ENCODE peak calls at places on chromosomes 16 and 17, in seven cellular contexts. Z is ovary, S is cardiac muscle cell, M is Calu3, W is A673, Y is psoas muscle, Q is body of pancreas. U is an unnamed sample.

GRCh38 chr17:79835953-79836951 is 3.0 kb downstream of the CBX4 start:
- DNase-seq in Z (no peak), S (peak), M (no peak), W (peak), Y (peak), Q (peak), U (no peak)

GRCh38 chr17:70099884-70100283 is 24.9 kb downstream of the KCNJ16 start:
- DNase-seq in Z (no peak), S (no peak), M (no peak), W (no peak), Y (no peak), Q (no peak), U (no peak)

GRCh38 chr17:75767881-75768280 is 2.9 kb upstream of the GALK1 start:
- DNase-seq in Z (peak), S (no peak), M (no peak), W (no peak), Y (no peak), Q (no peak), U (no peak)

GRCh38 chr17:45368661-45369060 is 51.8 kb upstream of the MAP3K14 start:
- DNase-seq in Z (no peak), S (no peak), M (no peak), W (no peak), Y (no peak), Q (no peak), U (no peak)

GRCh38 chr16:51931596-51931995 is 615.3 kb downstream of the TOX3 start:
- DNase-seq in Z (no peak), S (no peak), M (no peak), W (no peak), Y (no peak), Q (no peak), U (no peak)

GRCh38 chr16:2751577-2752034 is 832 bp upstream of the SRRM2 start:
- DNase-seq in Z (peak), S (no peak), M (no peak), W (no peak), Y (no peak), Q (no peak), U (no peak)

GRCh38 chr16:19948186-19949104 is 63.8 kb upstream of the GPRC5B start:
- DNase-seq in Z (no peak), S (no peak), M (no peak), W (no peak), Y (no peak), Q (no peak), U (no peak)

GRCh38 chr16:47013910-47014309 is 40.4 kb upstream of the DNAJA2 start:
- DNase-seq in Z (no peak), S (no peak), M (no peak), W (no peak), Y (no peak), Q (no peak), U (no peak)

GRCh38 chr16:12097523-12098428 is 121.2 kb downstream of the SNX29 start:
- DNase-seq in Z (peak), S (no peak), M (no peak), W (no peak), Y (no peak), Q (no peak), U (no peak)

GRCh38 chr16:74931445-74931844 is 53.5 kb downstream of the WDR59 start:
- DNase-seq in Z (no peak), S (no peak), M (no peak), W (no peak), Y (no peak), Q (no peak), U (no peak)

GRCh38 chr16:88957887-88958577 is 19.0 kb downstream of the CBFA2T3 start:
- DNase-seq in Z (no peak), S (no peak), M (no peak), W (no peak), Y (peak), Q (no peak), U (no peak)

GRCh38 chr16:66924527-66925321 is 611 bp downstream of the RRAD start:
- DNase-seq in Z (peak), S (peak), M (peak), W (no peak), Y (peak), Q (peak), U (no peak)

GRCh38 chr17:69810326-69811035 is 264.5 kb upstream of the KCNJ16 start:
- DNase-seq in Z (no peak), S (no peak), M (no peak), W (no peak), Y (no peak), Q (no peak), U (no peak)

GRCh38 chr17:65583921-65584603 is 22.6 kb upstream of the AXIN2 start:
- DNase-seq in Z (no peak), S (no peak), M (no peak), W (no peak), Y (no peak), Q (peak), U (no peak)

GRCh38 chr17:51435641-51436091 is 175.3 kb downstream of the UTP18 start:
- DNase-seq in Z (no peak), S (peak), M (peak), W (peak), Y (peak), Q (peak), U (no peak)

GRCh38 chr16:67000384-67001158 is 12.2 kb downstream of the CES4A start:
- DNase-seq in Z (peak), S (peak), M (no peak), W (no peak), Y (peak), Q (peak), U (peak)

GRCh38 chr16:86991679-86992078 is 325.5 kb downstream of the C16orf95 start:
- DNase-seq in Z (no peak), S (no peak), M (no peak), W (no peak), Y (no peak), Q (no peak), U (no peak)

GRCh38 chr16:78537511-78537910 is 438.1 kb downstream of the WWOX start:
- DNase-seq in Z (no peak), S (no peak), M (no peak), W (no peak), Y (no peak), Q (no peak), U (no peak)

GRCh38 chr17:78343433-78344201 is 16.3 kb downstream of the SOCS3 start:
- DNase-seq in Z (peak), S (no peak), M (peak), W (no peak), Y (no peak), Q (no peak), U (peak)

GRCh38 chr17:30519707-30520106 is 42.5 kb downstream of the GOSR1 start:
- DNase-seq in Z (no peak), S (no peak), M (no peak), W (peak), Y (no peak), Q (no peak), U (no peak)

GRCh38 chr16:27928542-27928941 is 135.0 kb downstream of the GSG1L start:
- DNase-seq in Z (no peak), S (no peak), M (no peak), W (no peak), Y (no peak), Q (no peak), U (no peak)

GRCh38 chr16:47848481-47849109 is 307.2 kb downstream of the ABCC12 start:
- DNase-seq in Z (no peak), S (no peak), M (no peak), W (no peak), Y (no peak), Q (no peak), U (no peak)

GRCh38 chr17:40122944-40123810 is 1.4 kb downstream of the MSL1 start:
- DNase-seq in Z (peak), S (peak), M (peak), W (peak), Y (no peak), Q (peak), U (peak)

GRCh38 chr16:10552998-10553491 is 27.4 kb downstream of the EMP2 start:
- DNase-seq in Z (no peak), S (peak), M (no peak), W (no peak), Y (peak), Q (no peak), U (peak)

GRCh38 chr16:67150833-67151396 is at the start of gene B3GNT9:
- DNase-seq in Z (peak), S (peak), M (peak), W (peak), Y (peak), Q (peak), U (no peak)

GRCh38 chr16:57271063-57271345 is 13.5 kb downstream of the PLLP start:
- DNase-seq in Z (no peak), S (no peak), M (no peak), W (no peak), Y (no peak), Q (no peak), U (no peak)

GRCh38 chr17:32020943-32021617 is 13.9 kb downstream of the LRRC37B start:
- DNase-seq in Z (no peak), S (no peak), M (no peak), W (no peak), Y (no peak), Q (no peak), U (no peak)

GRCh38 chr17:81635431-81635830 is 1.5 kb downstream of the NPLOC4 start:
- DNase-seq in Z (no peak), S (no peak), M (peak), W (no peak), Y (no peak), Q (no peak), U (no peak)

GRCh38 chr17:82752371-82753200 is 721 bp downstream of the TBCD start:
- DNase-seq in Z (peak), S (peak), M (peak), W (peak), Y (peak), Q (peak), U (no peak)

GRCh38 chr16:3999890-4000325 is 116.3 kb downstream of the ADCY9 start:
- DNase-seq in Z (no peak), S (no peak), M (no peak), W (no peak), Y (no peak), Q (no peak), U (no peak)

GRCh38 chr16:50861926-50862325 is 120.0 kb downstream of the CYLD start:
- DNase-seq in Z (no peak), S (no peak), M (peak), W (peak), Y (no peak), Q (no peak), U (no peak)

GRCh38 chr17:73192219-73192893 is 499 bp upstream of the COG1 start:
- DNase-seq in Z (peak), S (peak), M (peak), W (peak), Y (peak), Q (peak), U (peak)

GRCh38 chr17:73187203-73187769 is 5.6 kb upstream of the COG1 start:
- DNase-seq in Z (no peak), S (no peak), M (no peak), W (no peak), Y (no peak), Q (no peak), U (no peak)

GRCh38 chr17:73191443-73192218 is 1.2 kb upstream of the COG1 start:
- DNase-seq in Z (peak), S (peak), M (peak), W (peak), Y (peak), Q (peak), U (peak)

GRCh38 chr17:73188011-73188410 is 4.8 kb upstream of the COG1 start:
- DNase-seq in Z (no peak), S (no peak), M (no peak), W (no peak), Y (no peak), Q (no peak), U (no peak)

GRCh38 chr17:73189417-73190099 is 3.3 kb upstream of the COG1 start:
- DNase-seq in Z (no peak), S (peak), M (peak), W (peak), Y (no peak), Q (no peak), U (no peak)
- TF ChIP-seq CTCF in Z (no peak), S (peak), M (no peak), W (peak), Y (peak), Q (peak), U (no peak)

GRCh38 chr16:65124596-65124995 is 2.7 kb upstream of the CDH11 start:
- DNase-seq in Z (no peak), S (no peak), M (no peak), W (no peak), Y (no peak), Q (no peak), U (no peak)

GRCh38 chr16:65122974-65123845 is 1.3 kb upstream of the CDH11 start:
- DNase-seq in Z (peak), S (peak), M (no peak), W (peak), Y (peak), Q (no peak), U (no peak)

GRCh38 chr16:65125322-65125721 is 3.5 kb upstream of the CDH11 start:
- DNase-seq in Z (no peak), S (no peak), M (no peak), W (no peak), Y (no peak), Q (no peak), U (no peak)

GRCh38 chr16:65122724-65122973 is 786 bp upstream of the CDH11 start:
- DNase-seq in Z (no peak), S (no peak), M (no peak), W (no peak), Y (no peak), Q (no peak), U (no peak)

GRCh38 chr16:65123846-65124513 is 2.1 kb upstream of the CDH11 start:
- DNase-seq in Z (no peak), S (no peak), M (no peak), W (no peak), Y (no peak), Q (no peak), U (no peak)
- TF ChIP-seq CTCF in Z (no peak), S (peak), M (no peak), W (no peak), Y (no peak), Q (no peak), U (no peak)

GRCh38 chr17:1724869-1725641 is 551 bp downstream of the WDR81 start:
- DNase-seq in Z (no peak), S (no peak), M (peak), W (peak), Y (no peak), Q (no peak), U (no peak)
- TF ChIP-seq CTCF in Z (no peak), S (no peak), M (no peak), W (no peak), Y (peak), Q (no peak), U (no peak)

GRCh38 chr17:28675980-28676379 is 14.0 kb downstream of the SUPT6H start:
- DNase-seq in Z (no peak), S (no peak), M (peak), W (no peak), Y (no peak), Q (no peak), U (no peak)
- TF ChIP-seq CTCF in Z (no peak), S (no peak), M (no peak), W (peak), Y (no peak), Q (no peak), U (no peak)

GRCh38 chr16:83887088-83887487 is 11.8 kb upstream of the MLYCD start:
- DNase-seq in Z (no peak), S (no peak), M (no peak), W (peak), Y (no peak), Q (peak), U (no peak)
- TF ChIP-seq CTCF in Z (no peak), S (peak), M (no peak), W (peak), Y (no peak), Q (peak), U (no peak)

U was measured in activated B cell treated with CpG ODN at 0.5 μM for 24 hours.